ENCODE peak calls at places on chromosome 16, in eight cellular contexts. A is fibroblast of lung, X is CD14-positive monocyte, J is dorsolateral prefrontal cortex, Q is GM13976, L is AG09309, N is choroid plexus epithelial cell, W is AG10803. S is an unnamed sample.

GRCh38 chr16:23640669-23640958 is 496 bp downstream of the PALB2 start:
- DNase-seq in W (peak; percentile 1), L (no peak), N (peak; percentile 6), Q (no peak), J (no peak), A (peak; percentile 11), X (no peak), S (no peak)

GRCh38 chr16:14240216-14240843 is 169.2 kb downstream of the MRTFB start:
- DNase-seq in L (no peak), X (no peak), Q (no peak), W (peak; percentile 52), A (peak; percentile 67), N (peak; percentile 21), J (no peak), S (peak; percentile 40)

GRCh38 chr16:30997000-30997886 is 12.2 kb downstream of the HSD3B7 start:
- DNase-seq in A (peak; percentile 64), Q (peak; percentile 100), X (peak; percentile 84), N (peak; percentile 78), W (peak; percentile 78), J (no peak), L (no peak), S (peak; percentile 86)

GRCh38 chr16:86343733-86344585 is 166.4 kb upstream of the FOXF1 start:
- DNase-seq in X (no peak), Q (no peak), L (no peak), W (no peak), A (no peak), N (peak; percentile 23), J (no peak), S (no peak)

GRCh38 chr16:3654249-3654991 is at the start of gene DNASE1:
- DNase-seq in J (no peak), X (peak; percentile 70), N (peak; percentile 74), A (peak; percentile 51), Q (peak; percentile 88), W (peak; percentile 54), L (peak; percentile 7), S (peak; percentile 57)

GRCh38 chr16:24896439-24896838 is 50.7 kb downstream of the SLC5A11 start:
- DNase-seq in L (no peak), J (no peak), W (no peak), X (no peak), N (no peak), Q (no peak), A (no peak), S (no peak)

GRCh38 chr16:74726736-74727135 is 26.1 kb upstream of the MLKL start:
- DNase-seq in A (no peak), X (no peak), J (no peak), L (no peak), W (no peak), N (peak; percentile 18), Q (no peak), S (no peak)

GRCh38 chr16:49478107-49478506 is 104.5 kb downstream of the C16orf78 start:
- DNase-seq in N (no peak), Q (no peak), A (no peak), J (no peak), X (peak; percentile 21), L (no peak), W (no peak), S (no peak)

GRCh38 chr16:84227548-84227947 is 12.3 kb downstream of the KCNG4 start:
- DNase-seq in X (no peak), J (no peak), N (no peak), Q (no peak), W (no peak), L (no peak), A (no peak), S (no peak)

GRCh38 chr16:8258523-8258922 is 331.8 kb downstream of the TMEM114 start:
- DNase-seq in X (no peak), J (no peak), Q (no peak), W (no peak), A (no peak), L (no peak), N (no peak), S (no peak)

GRCh38 chr16:82638095-82638798 is 11.5 kb downstream of the CDH13 start:
- DNase-seq in X (no peak), J (no peak), A (peak; percentile 83), Q (no peak), N (peak; percentile 93), W (peak; percentile 73), L (no peak), S (no peak)

GRCh38 chr16:88977028-88977844 is at the start of gene CBFA2T3:
- DNase-seq in L (no peak), J (no peak), A (peak; percentile 38), W (no peak), X (peak; percentile 83), Q (peak; percentile 70), N (no peak), S (peak; percentile 69)

GRCh38 chr16:3661922-3662321 is 7.4 kb downstream of the DNASE1 start:
- DNase-seq in Q (no peak), X (no peak), W (no peak), A (no peak), J (no peak), N (no peak), L (no peak), S (no peak)

GRCh38 chr16:66690106-66690847 is 6.3 kb downstream of the CMTM4 start:
- DNase-seq in W (no peak), J (no peak), N (no peak), X (no peak), Q (no peak), A (no peak), L (no peak), S (no peak)

GRCh38 chr16:75306102-75306762 is 54.8 kb upstream of the BCAR1 start:
- DNase-seq in J (no peak), X (no peak), W (no peak), A (peak; percentile 19), L (no peak), Q (no peak), N (no peak), S (no peak)

GRCh38 chr16:71895679-71896385 is 501 bp downstream of the IST1 start:
- DNase-seq in N (peak; percentile 67), J (no peak), W (peak; percentile 61), Q (peak; percentile 49), X (no peak), A (peak; percentile 55), L (no peak), S (no peak)

GRCh38 chr16:1944612-1945199 is 1.7 kb upstream of the MSRB1 start:
- DNase-seq in A (no peak), X (no peak), L (no peak), N (no peak), J (no peak), W (no peak), Q (no peak), S (no peak)

GRCh38 chr16:70433456-70434103 is 5.3 kb downstream of the ST3GAL2 start:
- DNase-seq in J (no peak), A (peak; percentile 87), N (peak; percentile 67), Q (no peak), L (peak; percentile 67), W (peak; percentile 85), X (no peak), S (no peak)

DNA sequence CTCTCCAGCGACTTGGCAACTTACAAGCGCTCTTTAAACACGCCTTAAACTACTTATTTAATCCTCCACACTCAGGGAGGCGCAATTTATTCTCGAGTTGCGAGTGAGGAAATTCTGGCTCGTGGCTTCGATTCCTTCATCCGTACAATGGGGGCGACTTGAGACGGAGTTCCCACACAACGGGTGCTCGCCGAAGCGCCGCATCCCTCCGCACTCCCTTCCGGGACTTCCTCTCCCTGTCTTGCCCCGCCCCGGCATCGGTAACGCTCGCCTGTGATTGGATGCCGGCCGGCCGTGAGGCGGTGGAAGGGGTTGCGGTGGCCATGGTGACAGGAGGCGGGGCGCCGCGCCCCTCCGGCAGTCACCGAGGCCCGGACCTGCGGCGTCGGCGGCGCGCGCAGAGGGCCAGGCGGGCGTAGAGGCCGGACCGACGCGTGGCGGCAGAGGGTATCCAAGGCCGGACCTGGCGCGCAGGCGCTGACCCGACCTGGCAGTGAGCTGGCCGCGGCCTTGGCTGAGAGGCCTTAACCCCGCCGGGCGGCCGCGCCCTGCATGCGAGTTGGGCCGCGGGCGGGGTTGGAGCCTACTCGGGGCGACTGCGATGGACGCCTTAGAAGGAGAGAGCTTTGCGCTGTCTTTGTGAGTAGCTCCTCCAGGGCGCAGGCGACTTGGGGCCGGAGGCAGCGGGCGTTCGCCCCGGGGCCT is at the start of gene ARL2BP:
- DNase-seq in W (peak; percentile 98), N (peak; percentile 98), A (peak; percentile 97), Q (peak; percentile 99), X (peak; percentile 97), L (peak; percentile 85), J (peak; percentile 99), S (peak; percentile 97)
- TF ChIP-seq CTCF in W (peak; percentile 18), N (no peak), A (no peak), Q (no peak), X (no peak), L (no peak), J (peak; percentile 39), S (no peak)

DNA sequence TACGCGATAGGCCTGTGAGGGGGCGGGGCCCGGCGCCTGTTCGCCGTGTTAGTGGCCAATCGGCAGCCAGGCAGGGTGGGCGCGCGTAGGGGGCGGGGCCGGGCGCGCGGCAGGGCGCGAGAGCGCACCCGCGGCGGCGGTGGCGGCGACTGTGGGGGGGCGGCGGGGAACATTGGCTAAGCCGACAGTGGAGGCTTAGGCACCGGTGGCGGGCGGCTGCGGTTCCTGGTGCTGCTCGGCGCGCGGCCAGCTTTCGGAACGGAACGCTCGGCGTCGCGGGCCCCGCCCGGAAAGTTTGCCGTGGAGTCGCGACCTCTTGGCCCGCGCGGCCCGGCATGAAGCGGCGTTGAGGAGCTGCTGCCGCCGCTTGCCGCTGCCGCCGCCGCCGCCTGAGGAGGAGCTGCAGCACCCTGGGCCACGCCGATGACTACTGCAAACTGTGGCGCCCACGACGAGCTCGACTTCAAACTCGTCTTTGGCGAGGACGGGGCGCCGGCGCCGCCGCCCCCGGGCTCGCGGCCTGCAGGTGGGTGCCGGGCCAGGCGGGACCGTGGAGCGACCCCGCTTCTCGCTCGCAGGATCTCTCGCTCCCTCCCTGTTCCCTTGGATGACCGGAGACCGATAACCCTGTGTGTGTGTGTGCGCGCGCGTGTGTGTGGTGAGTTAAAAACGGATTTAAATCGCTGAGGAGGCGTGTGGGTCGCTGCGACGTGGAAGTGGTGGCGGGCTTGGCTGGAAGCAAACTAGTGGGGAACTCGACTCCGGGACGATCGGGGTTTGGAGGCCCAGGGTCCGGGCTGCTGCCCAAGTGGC is at the start of gene NFATC3:
- DNase-seq in N (peak; percentile 97), J (peak; percentile 98), W (peak; percentile 97), X (peak; percentile 99), A (peak; percentile 96), L (peak; percentile 76), Q (peak; percentile 98), S (peak; percentile 99)
- TF ChIP-seq CTCF in N (no peak), J (peak; percentile 31), W (no peak), X (no peak), A (no peak), L (no peak), Q (no peak), S (peak; percentile 10)

DNA sequence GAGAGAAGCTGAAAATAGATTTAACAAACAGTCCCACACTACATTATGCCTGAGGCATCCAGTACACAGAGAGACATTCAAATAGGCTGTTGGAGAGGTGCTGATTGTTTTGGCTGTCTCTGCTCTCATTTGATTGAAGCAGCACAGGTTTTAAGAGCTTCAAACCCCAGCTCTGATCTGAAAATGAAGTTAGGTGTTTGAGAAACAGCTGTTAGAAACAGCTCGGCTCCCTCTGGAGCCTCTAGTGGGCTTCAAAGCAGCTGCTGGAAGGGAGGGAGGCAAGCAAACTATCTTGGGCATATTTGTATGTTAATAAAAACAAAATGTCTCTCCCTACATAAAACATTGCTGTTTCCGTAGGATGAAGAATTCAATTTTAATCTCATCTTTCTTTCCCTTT is 607.3 kb upstream of the GOT2 start:
- DNase-seq in X (no peak), Q (no peak), J (no peak), N (peak; percentile 7), L (no peak), A (no peak), W (no peak), S (no peak)
- TF ChIP-seq CTCF in X (no peak), Q (no peak), J (no peak), N (peak; percentile 31), L (no peak), A (peak; percentile 14), W (no peak), S (no peak)

GRCh38 chr16:5490499-5490898 is 392.9 kb upstream of the EEF2KMT start:
- DNase-seq in X (no peak), J (peak; percentile 69), W (no peak), Q (no peak), A (no peak), L (no peak), N (no peak), S (no peak)
- TF ChIP-seq CTCF in X (peak; percentile 69), J (peak; percentile 89), W (peak; percentile 2), Q (peak; percentile 36), A (peak; percentile 13), L (peak; percentile 17), N (no peak), S (no peak)

S was measured in ovary.